ENCODE peak calls at places on chromosomes 5 and 9, in four cellular contexts. V is thoracic aorta, U is psoas muscle, R is colonic mucosa. F is an unnamed sample. For H3K4me1, the result is how much of the 10 kb centered on the place peaks cover.

GRCh38 chr9:95991326-95991725 is 115.8 kb downstream of the ERCC6L2 start:
- DNase-seq in V (no peak), U (no peak), R (no peak), F (no peak)

GRCh38 chr9:92474569-92474968 is 7.7 kb downstream of the ASPN start:
- DNase-seq in V (no peak), U (no peak), R (no peak), F (no peak)

GRCh38 chr9:129584136-129584535 is 36.8 kb downstream of the C9orf50 start:
- DNase-seq in V (no peak), U (peak), R (peak), F (no peak)

GRCh38 chr5:16888694-16889124 is 47.4 kb downstream of the MYO10 start:
- DNase-seq in V (no peak), U (no peak), R (no peak), F (no peak)

GRCh38 chr9:91693226-91693625 is 256.8 kb downstream of the ROR2 start:
- DNase-seq in V (no peak), U (no peak), R (no peak), F (no peak)

GRCh38 chr5:16936150-16937022 is at the start of gene MYO10:
- DNase-seq in V (no peak), U (peak), R (peak), F (peak)

GRCh38 chr9:34589656-34590375 is at the start of gene CNTFR:
- DNase-seq in V (no peak), U (peak), R (peak), F (no peak)

GRCh38 chr5:106195679-106196078 is 1475.1 kb downstream of the EFNA5 start:
- DNase-seq in V (no peak), U (no peak), R (no peak), F (no peak)

GRCh38 chr5:177133845-177134652 is 476 bp downstream of the NSD1 start:
- DNase-seq in V (no peak), U (peak), R (peak), F (peak)

GRCh38 chr5:134249469-134250379 is 23.9 kb upstream of the PPP2CA start:
- DNase-seq in V (no peak), U (no peak), R (no peak), F (peak)

GRCh38 chr5:56825222-56825824 is 10.0 kb downstream of the MAP3K1 start:
- DNase-seq in V (no peak), U (no peak), R (no peak), F (no peak)

GRCh38 chr9:880725-881124 is 39.2 kb downstream of the DMRT1 start:
- DNase-seq in V (no peak), U (no peak), R (no peak), F (no peak)

GRCh38 chr5:180170810-180171567 is 38.0 kb downstream of the RASGEF1C start:
- DNase-seq in V (no peak), U (no peak), R (no peak), F (no peak)

GRCh38 chr9:68983797-68984419 is 30.0 kb downstream of the PRKACG start:
- DNase-seq in V (no peak), U (no peak), R (no peak), F (no peak)
- H3K4me1 ChIP-seq in V (under half), U (under half), R (under half), F (under half)

GRCh38 chr5:43033845-43034590 is 6.1 kb downstream of the ANXA2R start:
- DNase-seq in V (no peak), U (no peak), R (no peak), F (no peak)
- H3K27ac ChIP-seq in V (no peak), U (peak), R (no peak), F (no peak)

DNA sequence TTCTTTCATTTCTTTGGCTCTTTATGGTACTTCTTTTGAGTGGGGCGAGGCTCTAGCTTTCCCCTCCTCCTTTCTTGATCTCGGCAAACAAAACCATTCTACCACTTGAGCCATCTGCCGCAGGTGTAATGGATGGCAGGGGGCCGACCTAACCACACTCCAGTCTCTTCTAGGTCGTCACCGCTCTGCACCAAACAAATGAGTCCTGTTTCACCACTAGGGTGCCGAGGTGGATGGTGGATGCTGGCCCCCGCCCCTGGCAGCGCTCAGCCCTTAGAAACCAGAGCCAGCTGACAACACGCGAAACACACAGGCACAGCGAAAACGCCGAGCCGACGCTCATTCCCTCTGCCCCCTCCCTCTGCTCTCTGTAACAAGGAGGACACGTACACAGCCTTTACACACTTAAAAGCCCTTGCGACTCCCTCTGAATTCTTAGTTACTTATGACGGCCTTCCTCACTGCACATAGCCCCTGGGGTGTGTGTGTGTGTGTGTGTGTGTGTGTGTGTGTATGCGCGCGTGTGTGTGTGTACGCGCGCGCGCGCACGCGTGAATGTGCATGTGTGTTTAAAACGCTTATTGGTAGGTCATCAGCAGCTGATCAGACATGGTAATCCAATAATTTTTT is 199.4 kb downstream of the MEF2C start:
- DNase-seq in V (no peak), U (no peak), R (no peak), F (no peak)
- H3K4me3 ChIP-seq in V (no peak), U (no peak), R (no peak), F (no peak)

GRCh38 chr9:97859346-97859745 is 6.3 kb downstream of the FOXE1 start:
- DNase-seq in V (no peak), U (no peak), R (no peak), F (no peak)

GRCh38 chr9:97863314-97863713 is 10.3 kb downstream of the FOXE1 start:
- DNase-seq in V (no peak), U (no peak), R (no peak), F (no peak)

GRCh38 chr9:97858826-97859225 is 5.8 kb downstream of the FOXE1 start:
- DNase-seq in V (no peak), U (no peak), R (no peak), F (no peak)

GRCh38 chr9:97860451-97861147 is 7.6 kb downstream of the FOXE1 start:
- DNase-seq in V (no peak), U (no peak), R (no peak), F (no peak)

GRCh38 chr9:97861148-97861475 is 8.1 kb downstream of the FOXE1 start:
- DNase-seq in V (no peak), U (no peak), R (no peak), F (no peak)
- H3K4me1 ChIP-seq in V (under half), U (under half), R (under half), F (under half)

F was measured in left lung.